ENCODE peak calls at places on chromosomes 13 and 19, in five cellular contexts. R is stimulated activated CD4-positive, alpha-beta T cell treated with anti-CD3 and anti-CD28 coated beads, Interleukin-4, amount 100 ng/mL, for 24 hours; U is activated effector memory CD4-positive, alpha-beta T cell treated with Interleukin-2 at 50 U/mL for 16 hours; G is D341Med; K is stimulated activated CD8-positive, alpha-beta memory T cell treated with anti-CD3 and anti-CD28 coated beads, Interleukin-7, amount 100 ng/mL, for 1 hour. S is an unnamed sample.

GRCh38 chr13:33722216-33722900 is 95.6 kb upstream of the RFC3 start:
- DNase-seq in R (no peak), G (no peak), U (no peak), K (no peak), S (no peak)

GRCh38 chr19:15419413-15420025 is 731 bp upstream of the AKAP8L start:
- DNase-seq in G (no peak), U (no peak), R (no peak), K (no peak), S (no peak)

GRCh38 chr19:34288381-34288780 is 34.0 kb downstream of the GARRE1 start:
- DNase-seq in U (no peak), K (no peak), R (no peak), G (no peak), S (no peak)

GRCh38 chr13:31896427-31896826 is 135.1 kb upstream of the FRY start:
- DNase-seq in G (no peak), U (no peak), R (no peak), K (no peak), S (no peak)

GRCh38 chr19:33819875-33820781 is 23.5 kb downstream of the KCTD15 start:
- DNase-seq in U (peak), R (peak), G (no peak), K (no peak), S (peak)

GRCh38 chr19:16566161-16566560 is 6.1 kb downstream of the SLC35E1 start:
- DNase-seq in G (no peak), U (peak), R (peak), K (peak), S (no peak)

GRCh38 chr19:19820774-19821315 is 705 bp downstream of the ZNF506 start:
- DNase-seq in G (no peak), R (no peak), U (no peak), K (no peak), S (no peak)

GRCh38 chr13:27174766-27175455 is 3.3 kb upstream of the USP12 start:
- DNase-seq in G (no peak), U (no peak), R (no peak), K (no peak), S (no peak)

GRCh38 chr13:39051157-39051556 is 12.9 kb downstream of the NHLRC3 start:
- DNase-seq in U (no peak), R (no peak), K (no peak), G (no peak), S (peak)

GRCh38 chr19:49677901-49678674 is 1.0 kb downstream of the PRMT1 start:
- DNase-seq in G (peak), U (peak), K (peak), R (peak), S (peak)

GRCh38 chr19:14540741-14541525 is 11.5 kb downstream of the TECR start:
- DNase-seq in K (no peak), U (no peak), R (no peak), G (peak), S (no peak)

GRCh38 chr13:78131811-78132210 is 213.2 kb upstream of the EDNRB start:
- DNase-seq in R (no peak), G (no peak), U (no peak), K (no peak), S (no peak)

GRCh38 chr19:31307270-31307669 is 42.0 kb downstream of the TSHZ3 start:
- DNase-seq in K (no peak), R (no peak), U (no peak), G (no peak), S (no peak)

GRCh38 chr13:44934724-44935123 is 54.5 kb downstream of the NUFIP1 start:
- DNase-seq in G (no peak), K (no peak), R (no peak), U (no peak), S (no peak)

GRCh38 chr19:35362261-35363000 is 4.2 kb downstream of the FFAR3 start:
- DNase-seq in R (no peak), K (no peak), U (no peak), G (no peak), S (no peak)

GRCh38 chr13:94280357-94280756 is 199.1 kb downstream of the DCT start:
- DNase-seq in K (no peak), G (no peak), U (no peak), R (no peak), S (no peak)

GRCh38 chr13:94112227-94112626 is 367.3 kb downstream of the DCT start:
- DNase-seq in U (no peak), G (no peak), K (no peak), R (no peak), S (no peak)

GRCh38 chr13:110319774-110320509 is 12.9 kb downstream of the COL4A2 start:
- DNase-seq in R (peak), G (no peak), U (no peak), K (no peak), S (no peak)

GRCh38 chr19:50460161-50460765 is 16.0 kb upstream of the EMC10 start:
- DNase-seq in K (no peak), R (no peak), U (no peak), G (no peak), S (no peak)

GRCh38 chr13:35840991-35841604 is 290.1 kb downstream of the DCLK1 start:
- DNase-seq in G (no peak), U (no peak), R (no peak), K (no peak), S (no peak)